ENCODE peak calls at places on chromosomes 6 and 20, in ten cellular contexts. One of them, this sample, is unnamed.

GRCh38 chr6:37100740-37101139 is 69.2 kb upstream of the PIM1 start:
- DNase-seq in amniotic stem cell: no peak
- DNase-seq in EL: no peak
- DNase-seq in NCI-H1092 treated with DMSO at 0.1 percent for 48 hours: no peak
- DNase-seq in AG08395: no peak
- DNase-seq in COR-L47: no peak
- DNase-seq in NCI-H748 treated with DMSO at 0.1 percent for 48 hours: no peak
- DNase-seq in left lobe of liver: no peak
- DNase-seq in NCI-H1436 treated with DMSO at 0.1 percent for 48 hours: no peak
- DNase-seq in HS-5: no peak
- DNase-seq in this sample: no peak

GRCh38 chr20:10306440-10307358 is 88.1 kb downstream of the SNAP25 start:
- DNase-seq in NCI-H748 treated with DMSO at 0.1 percent for 48 hours: no peak
- DNase-seq in AG08395: peak
- DNase-seq in amniotic stem cell: peak
- DNase-seq in HS-5: peak
- DNase-seq in NCI-H1436 treated with DMSO at 0.1 percent for 48 hours: no peak
- DNase-seq in EL: peak
- DNase-seq in NCI-H1092 treated with DMSO at 0.1 percent for 48 hours: no peak
- DNase-seq in COR-L47: no peak
- DNase-seq in left lobe of liver: no peak
- DNase-seq in this sample: no peak

GRCh38 chr6:166166314-166167257 is 1.1 kb downstream of the TBXT start:
- DNase-seq in left lobe of liver: no peak
- DNase-seq in AG08395: no peak
- DNase-seq in NCI-H1092 treated with DMSO at 0.1 percent for 48 hours: no peak
- DNase-seq in NCI-H1436 treated with DMSO at 0.1 percent for 48 hours: no peak
- DNase-seq in EL: no peak
- DNase-seq in HS-5: no peak
- DNase-seq in NCI-H748 treated with DMSO at 0.1 percent for 48 hours: no peak
- DNase-seq in amniotic stem cell: no peak
- DNase-seq in COR-L47: no peak
- DNase-seq in this sample: no peak

GRCh38 chr6:64330694-64331309 is 695.2 kb downstream of the PHF3 start:
- DNase-seq in left lobe of liver: peak
- DNase-seq in NCI-H1092 treated with DMSO at 0.1 percent for 48 hours: peak
- DNase-seq in HS-5: peak
- DNase-seq in amniotic stem cell: peak
- DNase-seq in EL: no peak
- DNase-seq in NCI-H748 treated with DMSO at 0.1 percent for 48 hours: peak
- DNase-seq in COR-L47: peak
- DNase-seq in AG08395: no peak
- DNase-seq in NCI-H1436 treated with DMSO at 0.1 percent for 48 hours: no peak
- DNase-seq in this sample: peak

GRCh38 chr6:100175814-100176275 is 181.8 kb upstream of the MCHR2 start:
- DNase-seq in HS-5: peak
- DNase-seq in COR-L47: no peak
- DNase-seq in NCI-H1092 treated with DMSO at 0.1 percent for 48 hours: no peak
- DNase-seq in AG08395: peak
- DNase-seq in EL: peak
- DNase-seq in NCI-H1436 treated with DMSO at 0.1 percent for 48 hours: no peak
- DNase-seq in amniotic stem cell: peak
- DNase-seq in NCI-H748 treated with DMSO at 0.1 percent for 48 hours: no peak
- DNase-seq in left lobe of liver: no peak
- DNase-seq in this sample: no peak

GRCh38 chr6:154951400-154952200 is 43.5 kb upstream of the TIAM2 start:
- DNase-seq in EL: no peak
- DNase-seq in NCI-H748 treated with DMSO at 0.1 percent for 48 hours: no peak
- DNase-seq in amniotic stem cell: no peak
- DNase-seq in NCI-H1436 treated with DMSO at 0.1 percent for 48 hours: no peak
- DNase-seq in COR-L47: no peak
- DNase-seq in AG08395: no peak
- DNase-seq in left lobe of liver: no peak
- DNase-seq in HS-5: no peak
- DNase-seq in NCI-H1092 treated with DMSO at 0.1 percent for 48 hours: no peak
- DNase-seq in this sample: peak

GRCh38 chr6:110348956-110349565 is 9.1 kb downstream of the METTL24 start:
- DNase-seq in left lobe of liver: no peak
- DNase-seq in NCI-H748 treated with DMSO at 0.1 percent for 48 hours: no peak
- DNase-seq in NCI-H1092 treated with DMSO at 0.1 percent for 48 hours: no peak
- DNase-seq in AG08395: no peak
- DNase-seq in NCI-H1436 treated with DMSO at 0.1 percent for 48 hours: no peak
- DNase-seq in COR-L47: no peak
- DNase-seq in amniotic stem cell: no peak
- DNase-seq in EL: no peak
- DNase-seq in HS-5: no peak
- DNase-seq in this sample: no peak

GRCh38 chr6:144574796-144575195 is 289.7 kb downstream of the UTRN start:
- DNase-seq in amniotic stem cell: no peak
- DNase-seq in EL: no peak
- DNase-seq in AG08395: no peak
- DNase-seq in NCI-H1436 treated with DMSO at 0.1 percent for 48 hours: no peak
- DNase-seq in COR-L47: no peak
- DNase-seq in NCI-H748 treated with DMSO at 0.1 percent for 48 hours: no peak
- DNase-seq in left lobe of liver: no peak
- DNase-seq in HS-5: no peak
- DNase-seq in NCI-H1092 treated with DMSO at 0.1 percent for 48 hours: no peak
- DNase-seq in this sample: no peak

GRCh38 chr6:38064431-38064830 is 244.9 kb downstream of the ZFAND3 start:
- DNase-seq in left lobe of liver: no peak
- DNase-seq in HS-5: no peak
- DNase-seq in NCI-H748 treated with DMSO at 0.1 percent for 48 hours: no peak
- DNase-seq in NCI-H1092 treated with DMSO at 0.1 percent for 48 hours: no peak
- DNase-seq in EL: no peak
- DNase-seq in AG08395: no peak
- DNase-seq in COR-L47: no peak
- DNase-seq in NCI-H1436 treated with DMSO at 0.1 percent for 48 hours: no peak
- DNase-seq in amniotic stem cell: no peak
- DNase-seq in this sample: no peak

GRCh38 chr6:21827425-21828192 is 234.1 kb downstream of the SOX4 start:
- DNase-seq in left lobe of liver: no peak
- DNase-seq in NCI-H1436 treated with DMSO at 0.1 percent for 48 hours: no peak
- DNase-seq in NCI-H1092 treated with DMSO at 0.1 percent for 48 hours: no peak
- DNase-seq in AG08395: no peak
- DNase-seq in HS-5: no peak
- DNase-seq in amniotic stem cell: no peak
- DNase-seq in NCI-H748 treated with DMSO at 0.1 percent for 48 hours: no peak
- DNase-seq in EL: no peak
- DNase-seq in COR-L47: no peak
- DNase-seq in this sample: no peak

GRCh38 chr6:14396826-14397517 is 279.4 kb downstream of the CD83 start:
- DNase-seq in amniotic stem cell: no peak
- DNase-seq in NCI-H1092 treated with DMSO at 0.1 percent for 48 hours: no peak
- DNase-seq in left lobe of liver: no peak
- DNase-seq in NCI-H748 treated with DMSO at 0.1 percent for 48 hours: no peak
- DNase-seq in COR-L47: no peak
- DNase-seq in HS-5: no peak
- DNase-seq in AG08395: peak
- DNase-seq in EL: peak
- DNase-seq in NCI-H1436 treated with DMSO at 0.1 percent for 48 hours: no peak
- DNase-seq in this sample: peak

GRCh38 chr6:168100011-168100802 is 21.2 kb upstream of the FRMD1 start:
- DNase-seq in EL: no peak
- DNase-seq in NCI-H1436 treated with DMSO at 0.1 percent for 48 hours: no peak
- DNase-seq in COR-L47: no peak
- DNase-seq in amniotic stem cell: no peak
- DNase-seq in AG08395: no peak
- DNase-seq in left lobe of liver: no peak
- DNase-seq in HS-5: no peak
- DNase-seq in NCI-H748 treated with DMSO at 0.1 percent for 48 hours: no peak
- DNase-seq in NCI-H1092 treated with DMSO at 0.1 percent for 48 hours: no peak
- DNase-seq in this sample: no peak

GRCh38 chr6:149897855-149898744 is at the start of gene RAET1E:
- DNase-seq in NCI-H748 treated with DMSO at 0.1 percent for 48 hours: no peak
- DNase-seq in AG08395: no peak
- DNase-seq in amniotic stem cell: no peak
- DNase-seq in left lobe of liver: no peak
- DNase-seq in NCI-H1092 treated with DMSO at 0.1 percent for 48 hours: no peak
- DNase-seq in COR-L47: no peak
- DNase-seq in NCI-H1436 treated with DMSO at 0.1 percent for 48 hours: no peak
- DNase-seq in HS-5: no peak
- DNase-seq in EL: no peak
- DNase-seq in this sample: no peak

GRCh38 chr6:3794092-3794491 is 42.6 kb upstream of the PXDC1 start:
- DNase-seq in NCI-H1092 treated with DMSO at 0.1 percent for 48 hours: no peak
- DNase-seq in NCI-H748 treated with DMSO at 0.1 percent for 48 hours: no peak
- DNase-seq in amniotic stem cell: no peak
- DNase-seq in left lobe of liver: no peak
- DNase-seq in EL: no peak
- DNase-seq in HS-5: no peak
- DNase-seq in AG08395: no peak
- DNase-seq in COR-L47: no peak
- DNase-seq in NCI-H1436 treated with DMSO at 0.1 percent for 48 hours: no peak
- DNase-seq in this sample: peak

GRCh38 chr20:59829415-59830106 is 103.9 kb downstream of the SYCP2 start:
- DNase-seq in HS-5: no peak
- DNase-seq in NCI-H1436 treated with DMSO at 0.1 percent for 48 hours: no peak
- DNase-seq in amniotic stem cell: no peak
- DNase-seq in COR-L47: no peak
- DNase-seq in AG08395: peak
- DNase-seq in NCI-H748 treated with DMSO at 0.1 percent for 48 hours: no peak
- DNase-seq in NCI-H1092 treated with DMSO at 0.1 percent for 48 hours: no peak
- DNase-seq in left lobe of liver: no peak
- DNase-seq in EL: no peak
- DNase-seq in this sample: peak

GRCh38 chr20:45347297-45347935 is 808 bp downstream of the SDC4 start:
- DNase-seq in EL: no peak
- DNase-seq in amniotic stem cell: no peak
- DNase-seq in COR-L47: no peak
- DNase-seq in HS-5: no peak
- DNase-seq in left lobe of liver: no peak
- DNase-seq in NCI-H1092 treated with DMSO at 0.1 percent for 48 hours: no peak
- DNase-seq in AG08395: no peak
- DNase-seq in NCI-H748 treated with DMSO at 0.1 percent for 48 hours: no peak
- DNase-seq in NCI-H1436 treated with DMSO at 0.1 percent for 48 hours: no peak
- DNase-seq in this sample: no peak

GRCh38 chr20:44704551-44704971 is 10.6 kb upstream of the CCN5 start:
- DNase-seq in amniotic stem cell: no peak
- DNase-seq in EL: peak
- DNase-seq in NCI-H1092 treated with DMSO at 0.1 percent for 48 hours: no peak
- DNase-seq in left lobe of liver: no peak
- DNase-seq in COR-L47: no peak
- DNase-seq in HS-5: peak
- DNase-seq in NCI-H1436 treated with DMSO at 0.1 percent for 48 hours: no peak
- DNase-seq in AG08395: peak
- DNase-seq in NCI-H748 treated with DMSO at 0.1 percent for 48 hours: no peak
- DNase-seq in this sample: no peak